ENCODE peak calls at places on chromosomes 5 and 9, in eight cellular contexts. E is H9, B is neuronal stem cell, X is uterus, A is mammary epithelial cell, G is left lung, D is hepatocyte, M is adrenal gland. L is an unnamed sample. For H3K4me1, the result is how much of the 10 kb centered on the place peaks cover.

GRCh38 chr9:94553029-94553938 is 1.6 kb upstream of the PCAT7 start:
- DNase-seq in E (peak), B (no peak), X (no peak), A (no peak), G (no peak), D (peak), M (no peak), L (no peak)

GRCh38 chr9:135864447-135865049 is 42.8 kb downstream of the CAMSAP1 start:
- DNase-seq in E (peak), B (peak), X (peak), A (no peak), G (no peak), D (peak), M (peak), L (peak)

GRCh38 chr9:96852676-96853075 is 1.6 kb downstream of the ZNF782 start:
- DNase-seq in E (no peak), B (no peak), X (no peak), A (peak), G (no peak), D (no peak), M (no peak), L (no peak)

GRCh38 chr5:62284946-62285891 is 20.8 kb upstream of the KIF2A start:
- DNase-seq in E (no peak), B (no peak), X (no peak), A (no peak), G (no peak), D (no peak), M (no peak), L (no peak)

GRCh38 chr9:36963356-36963755 is 70.7 kb downstream of the PAX5 start:
- DNase-seq in E (peak), B (no peak), X (no peak), A (no peak), G (no peak), D (no peak), M (no peak), L (no peak)

GRCh38 chr9:115262477-115262876 is 144.5 kb upstream of the TNC start:
- DNase-seq in E (no peak), B (no peak), X (peak), A (peak), G (peak), D (peak), M (peak), L (no peak)

GRCh38 chr5:133236976-133237375 is 185.2 kb downstream of the HSPA4 start:
- DNase-seq in E (no peak), B (no peak), X (no peak), A (no peak), G (no peak), D (no peak), M (no peak), L (no peak)

GRCh38 chr5:143064661-143065060 is 294.5 kb downstream of the ARHGAP26 start:
- DNase-seq in E (no peak), B (no peak), X (no peak), A (no peak), G (no peak), D (no peak), M (no peak), L (no peak)

GRCh38 chr5:37971483-37972024 is 131.7 kb upstream of the GDNF start:
- DNase-seq in E (no peak), B (no peak), X (no peak), A (no peak), G (no peak), D (no peak), M (no peak), L (no peak)

GRCh38 chr5:5891350-5891749 is 468.9 kb downstream of the ICE1 start:
- DNase-seq in E (no peak), B (no peak), X (no peak), A (peak), G (no peak), D (peak), M (no peak), L (no peak)

GRCh38 chr5:1762878-1763547 is 36.6 kb downstream of the MRPL36 start:
- DNase-seq in E (peak), B (no peak), X (peak), A (no peak), G (peak), D (no peak), M (peak), L (peak)

GRCh38 chr5:61817472-61818326 is 485.6 kb downstream of the ZSWIM6 start:
- DNase-seq in E (peak), B (peak), X (no peak), A (peak), G (peak), D (peak), M (peak), L (no peak)

GRCh38 chr5:115956957-115957356 is 5.3 kb upstream of the LVRN start:
- DNase-seq in E (no peak), B (no peak), X (no peak), A (no peak), G (no peak), D (no peak), M (no peak), L (no peak)

GRCh38 chr5:110812639-110813038 is 73.8 kb downstream of the SLC25A46 start:
- DNase-seq in E (no peak), B (no peak), X (no peak), A (no peak), G (no peak), D (no peak), M (no peak), L (no peak)

GRCh38 chr9:101462558-101462957 is 27.0 kb upstream of the ALDOB start:
- DNase-seq in E (peak), B (no peak), X (no peak), A (no peak), G (no peak), D (no peak), M (no peak), L (no peak)

GRCh38 chr9:33135086-33135958 is 31.8 kb downstream of the B4GALT1 start:
- DNase-seq in E (no peak), B (no peak), X (no peak), A (no peak), G (peak), D (no peak), M (peak), L (no peak)

DNA sequence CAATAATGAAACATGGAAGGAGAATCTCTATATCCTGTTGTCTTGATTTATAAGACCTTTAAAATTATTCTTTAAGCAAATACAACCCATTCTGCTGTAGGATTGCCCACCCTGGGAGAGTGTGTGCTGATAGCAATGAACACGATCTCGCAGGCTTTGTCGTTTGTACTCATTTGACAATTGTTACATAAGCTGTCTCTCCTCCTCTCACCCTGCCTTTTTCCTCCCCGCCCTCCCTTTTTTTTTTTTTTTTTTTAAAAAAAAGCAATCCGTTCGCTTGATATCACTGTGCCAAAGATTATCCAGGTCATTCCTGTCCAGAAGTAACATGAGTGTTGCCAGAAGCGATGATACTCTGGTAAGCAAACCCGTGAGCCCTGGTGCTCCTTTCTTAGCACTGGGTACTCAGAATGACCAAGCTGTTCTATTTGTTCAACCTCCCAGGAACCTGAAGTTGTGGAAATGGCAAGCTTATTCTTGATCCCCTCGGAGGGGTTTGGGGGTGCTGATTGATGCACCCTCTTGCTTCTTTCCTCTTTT is 82.7 kb upstream of the CTSL start:
- DNase-seq in E (no peak), B (no peak), X (no peak), A (no peak), G (no peak), D (no peak), M (peak), L (no peak)
- H3K4me1 ChIP-seq in E (under half), B (under half), X (under half), A (under half), G (under half), D (under half), M (under half), L (under half)

GRCh38 chr9:121816449-121816817 is 165.0 kb downstream of the DAB2IP start:
- DNase-seq in E (no peak), B (no peak), X (no peak), A (no peak), G (no peak), D (no peak), M (no peak), L (no peak)

GRCh38 chr9:121818841-121819430 is 167.5 kb downstream of the DAB2IP start:
- DNase-seq in E (no peak), B (no peak), X (no peak), A (no peak), G (no peak), D (no peak), M (no peak), L (peak)

GRCh38 chr9:121816845-121817450 is 165.5 kb downstream of the DAB2IP start:
- DNase-seq in E (no peak), B (no peak), X (no peak), A (no peak), G (no peak), D (no peak), M (no peak), L (peak)

GRCh38 chr9:121818016-121818661 is 166.7 kb downstream of the DAB2IP start:
- DNase-seq in E (peak), B (no peak), X (no peak), A (no peak), G (no peak), D (no peak), M (no peak), L (peak)

GRCh38 chr9:121817476-121817875 is 166.0 kb downstream of the DAB2IP start:
- DNase-seq in E (no peak), B (no peak), X (no peak), A (no peak), G (no peak), D (no peak), M (no peak), L (peak)
- H3K27ac ChIP-seq in E (no peak), B (no peak), X (no peak), A (no peak), G (no peak), D (no peak), M (no peak), L (no peak)

GRCh38 chr9:123246534-123246933 is 21.9 kb downstream of the STRBP start:
- DNase-seq in E (no peak), B (no peak), X (no peak), A (no peak), G (no peak), D (no peak), M (no peak), L (no peak)

GRCh38 chr9:123250504-123250903 is 17.9 kb downstream of the STRBP start:
- DNase-seq in E (no peak), B (no peak), X (no peak), A (no peak), G (no peak), D (no peak), M (no peak), L (no peak)

GRCh38 chr9:123251741-123252140 is 16.6 kb downstream of the STRBP start:
- DNase-seq in E (no peak), B (no peak), X (no peak), A (no peak), G (no peak), D (no peak), M (no peak), L (no peak)

GRCh38 chr9:123251324-123251723 is 17.1 kb downstream of the STRBP start:
- DNase-seq in E (no peak), B (no peak), X (no peak), A (no peak), G (no peak), D (peak), M (no peak), L (no peak)

GRCh38 chr9:123248630-123249029 is 19.8 kb downstream of the STRBP start:
- DNase-seq in E (no peak), B (no peak), X (no peak), A (no peak), G (no peak), D (no peak), M (no peak), L (no peak)
- H3K4me1 ChIP-seq in E (under half), B (under half), X (under half), A (under half), G (under half), D (under half), M (under half), L (under half)

GRCh38 chr5:168658394-168658793 is 79.2 kb upstream of the PANK3 start:
- DNase-seq in E (no peak), B (no peak), X (no peak), A (peak), G (no peak), D (no peak), M (no peak), L (no peak)
- H3K27ac ChIP-seq in E (no peak), B (no peak), X (no peak), A (peak), G (no peak), D (peak), M (no peak), L (no peak)

GRCh38 chr9:570187-570586 is 271.3 kb upstream of the DMRT1 start:
- DNase-seq in E (no peak), B (no peak), X (no peak), A (no peak), G (no peak), D (no peak), M (no peak), L (no peak)
- H3K4me1 ChIP-seq in E (under half), B (under half), X (under half), A (under half), G (under half), D (under half), M (under half), L (under half)

GRCh38 chr5:107047048-107047447 is 623.7 kb downstream of the EFNA5 start:
- DNase-seq in E (no peak), B (no peak), X (no peak), A (no peak), G (no peak), D (no peak), M (no peak), L (no peak)
- H3K27ac ChIP-seq in E (no peak), B (no peak), X (no peak), A (no peak), G (no peak), D (no peak), M (no peak), L (no peak)

DNA sequence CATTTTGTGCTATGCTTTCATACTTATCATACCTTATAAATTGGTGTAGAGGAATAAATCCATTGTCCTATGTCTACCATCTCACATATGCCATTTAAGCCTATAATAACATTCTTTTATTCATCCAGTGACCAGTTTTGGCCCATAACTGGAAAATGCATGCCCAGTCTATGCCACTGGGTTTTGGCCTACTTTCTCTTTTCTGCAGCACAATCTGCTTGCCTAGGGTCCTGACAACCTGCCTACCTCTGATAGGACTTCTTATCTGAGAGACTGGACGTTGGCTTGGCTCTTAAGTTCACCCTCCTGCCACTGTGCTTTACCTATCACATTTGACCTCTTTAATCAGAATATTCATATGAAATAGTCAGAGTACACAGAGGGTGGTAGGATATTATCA is 103.0 kb downstream of the PRR16 start:
- DNase-seq in E (no peak), B (no peak), X (no peak), A (no peak), G (no peak), D (no peak), M (no peak), L (no peak)
- H3K4me1 ChIP-seq in E (under half), B (under half), X (under half), A (under half), G (under half), D (under half), M (under half), L (under half)

GRCh38 chr9:127943746-127944145 is 6.1 kb upstream of the DPM2 start:
- DNase-seq in E (peak), B (peak), X (peak), A (peak), G (peak), D (peak), M (peak), L (peak)
- H3K27ac ChIP-seq in E (no peak), B (no peak), X (peak), A (no peak), G (no peak), D (no peak), M (peak), L (no peak)

GRCh38 chr9:131411719-131412681 is 18.1 kb downstream of the PRRC2B start:
- DNase-seq in E (no peak), B (no peak), X (no peak), A (no peak), G (no peak), D (no peak), M (no peak), L (no peak)

GRCh38 chr9:131409458-131409992 is 15.6 kb downstream of the PRRC2B start:
- DNase-seq in E (no peak), B (no peak), X (no peak), A (no peak), G (no peak), D (no peak), M (no peak), L (no peak)

GRCh38 chr9:131406567-131407436 is 12.9 kb downstream of the PRRC2B start:
- DNase-seq in E (no peak), B (no peak), X (no peak), A (no peak), G (no peak), D (no peak), M (no peak), L (peak)

GRCh38 chr9:131407717-131408195 is 13.9 kb downstream of the PRRC2B start:
- DNase-seq in E (peak), B (no peak), X (peak), A (peak), G (peak), D (no peak), M (peak), L (peak)

DNA sequence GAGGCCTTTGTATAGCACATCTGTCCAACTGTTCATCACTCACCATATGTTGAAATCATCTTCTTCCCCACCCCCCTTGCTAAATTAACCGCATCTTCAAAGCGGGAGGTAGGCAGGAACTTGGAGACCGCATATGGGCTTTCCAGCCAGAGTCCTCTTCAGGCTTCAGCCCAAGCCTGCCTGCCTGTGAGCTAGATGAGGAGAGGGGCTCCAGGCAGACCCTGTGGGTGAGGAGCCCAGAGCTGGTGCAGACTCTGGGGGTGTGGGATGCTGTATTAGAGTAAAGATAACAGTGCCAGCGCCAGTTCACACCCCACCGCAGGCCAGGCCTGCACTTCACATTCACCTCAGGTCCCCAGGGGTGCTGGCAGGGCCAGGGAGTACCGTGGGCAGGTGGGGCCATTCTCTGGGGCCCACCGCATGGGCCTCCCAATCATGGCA is 16.2 kb downstream of the PRRC2B start:
- DNase-seq in E (no peak), B (no peak), X (no peak), A (peak), G (no peak), D (no peak), M (no peak), L (no peak)
- H3K4me1 ChIP-seq in E (under half), B (under half), X (under half), A (under half), G (half or more), D (half or more), M (half or more), L (under half)